ENCODE peak calls at places on chromosome 14, in four cellular contexts. Q is IMR-90, P is H9, X is H1. R is an unnamed sample.

GRCh38 chr14:92505826-92506225 is 7.8 kb upstream of the RIN3 start:
- DNase-seq in Q (no peak), X (no peak), P (no peak), R (no peak)

GRCh38 chr14:68603682-68604360 is 189.0 kb downstream of the ZFP36L1 start:
- DNase-seq in P (no peak), X (no peak), Q (no peak), R (no peak)

GRCh38 chr14:97331058-97331457 is 533.9 kb downstream of the VRK1 start:
- DNase-seq in X (no peak), P (no peak), Q (no peak), R (no peak)

GRCh38 chr14:53999061-53999488 is 42.5 kb upstream of the BMP4 start:
- DNase-seq in P (no peak), Q (peak), X (no peak), R (peak)

GRCh38 chr14:72439707-72440106 is 454.2 kb downstream of the DPF3 start:
- DNase-seq in X (no peak), Q (no peak), P (no peak), R (no peak)

GRCh38 chr14:72947366-72948160 is 21.3 kb downstream of the DCAF4 start:
- DNase-seq in X (no peak), P (no peak), Q (no peak), R (no peak)

GRCh38 chr14:31059152-31059924 is 33.2 kb upstream of the STRN3 start:
- DNase-seq in P (no peak), Q (peak), X (no peak), R (peak)

GRCh38 chr14:90301580-90302181 is 30.1 kb downstream of the NRDE2 start:
- DNase-seq in P (no peak), Q (peak), X (no peak), R (peak)

GRCh38 chr14:57533214-57533613 is 39.6 kb upstream of the CCDC198 start:
- DNase-seq in P (no peak), X (no peak), Q (no peak), R (peak)

GRCh38 chr14:44168566-44168965 is 338.5 kb downstream of the FSCB start:
- DNase-seq in X (no peak), P (no peak), Q (no peak), R (peak)

GRCh38 chr14:53929871-53930685 is 26.5 kb downstream of the BMP4 start:
- DNase-seq in Q (no peak), X (no peak), P (peak), R (no peak)

GRCh38 chr14:106210650-106211049 is 684.3 kb downstream of the TMEM121 start:
- DNase-seq in P (no peak), Q (no peak), X (no peak), R (no peak)

GRCh38 chr14:52061380-52061779 is 7.5 kb downstream of the NID2 start:
- DNase-seq in X (no peak), Q (no peak), P (no peak), R (no peak)

GRCh38 chr14:68851078-68851477 is 58.2 kb upstream of the ZFP36L1 start:
- DNase-seq in P (no peak), X (no peak), Q (no peak), R (no peak)

GRCh38 chr14:23537351-23538048 is 14.1 kb downstream of the ZFHX2 start:
- DNase-seq in Q (peak), P (peak), X (peak), R (no peak)

GRCh38 chr14:64707661-64708060 is 3.4 kb downstream of the PLEKHG3 start:
- DNase-seq in P (no peak), X (no peak), Q (peak), R (peak)

GRCh38 chr14:22386924-22387775 is 201.9 kb downstream of the DAD1 start:
- DNase-seq in Q (peak), P (peak), X (peak), R (peak)

GRCh38 chr14:101128478-101129450 is 225.2 kb upstream of the RTL1 start:
- DNase-seq in Q (no peak), P (peak), X (no peak), R (no peak)

GRCh38 chr14:65239143-65239672 is 136.9 kb upstream of the MAX start:
- DNase-seq in Q (peak), P (no peak), X (no peak), R (peak)

GRCh38 chr14:41609704-41610183 is 3.1 kb downstream of the LRFN5 start:
- DNase-seq in P (peak), X (no peak), Q (peak), R (peak)

GRCh38 chr14:66105819-66106218 is 380.4 kb upstream of the CCDC196 start:
- DNase-seq in Q (no peak), X (no peak), P (no peak), R (peak)

GRCh38 chr14:65676361-65677014 is 264.0 kb downstream of the FUT8 start:
- DNase-seq in X (no peak), P (no peak), Q (peak), R (no peak)

GRCh38 chr14:103422981-103423600 is 37.9 kb downstream of the MARK3 start:
- DNase-seq in Q (peak), X (no peak), P (no peak), R (peak)

GRCh38 chr14:96824283-96824682 is 27.1 kb downstream of the VRK1 start:
- DNase-seq in Q (peak), X (no peak), P (no peak), R (peak)

DNA sequence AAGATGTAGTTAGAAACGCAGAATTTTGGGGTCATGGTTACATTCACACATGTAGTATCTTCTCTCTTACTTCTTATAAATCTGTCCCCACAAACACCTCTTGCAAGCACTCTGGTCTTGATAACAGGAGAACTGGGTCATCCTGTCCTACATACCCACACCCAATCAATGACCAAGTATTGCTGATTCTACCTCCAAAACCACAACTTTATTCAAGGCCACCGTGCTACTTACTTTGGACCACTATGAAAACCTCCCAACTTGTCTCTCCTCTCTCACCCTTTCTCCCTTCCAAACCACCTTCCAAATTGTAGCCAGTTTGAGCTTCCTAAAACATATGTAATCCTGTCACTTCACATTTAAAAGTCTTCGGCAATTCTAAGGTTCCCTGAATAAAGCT is 5.4 kb downstream of the SERPINA11 start:
- DNase-seq in X (no peak), P (no peak), Q (no peak), R (no peak)
- H3K9ac ChIP-seq in X (no peak), P (no peak), Q (no peak), R (no peak)

GRCh38 chr14:35533357-35534129 is 421 bp upstream of the INSM2 start:
- DNase-seq in Q (peak), X (no peak), P (peak), R (peak)

GRCh38 chr14:35532783-35533356 is 1.1 kb upstream of the INSM2 start:
- DNase-seq in P (no peak), Q (no peak), X (no peak), R (no peak)

GRCh38 chr14:35534130-35534883 is at the start of gene INSM2:
- DNase-seq in X (no peak), Q (peak), P (no peak), R (no peak)

GRCh38 chr14:35534884-35535793 is 1.2 kb downstream of the INSM2 start:
- DNase-seq in X (no peak), P (peak), Q (peak), R (peak)

GRCh38 chr14:35531960-35532747 is 1.8 kb upstream of the INSM2 start:
- DNase-seq in P (no peak), Q (no peak), X (no peak), R (no peak)
- H4K91ac ChIP-seq in P (no peak), Q (no peak), X (no peak), R (no peak)

GRCh38 chr14:70655110-70655826 is 13.6 kb downstream of the TTC9 start:
- DNase-seq in Q (no peak), X (no peak), P (peak), R (no peak)
- H3K9ac ChIP-seq in Q (no peak), X (no peak), P (no peak), R (no peak)

GRCh38 chr14:56514663-56515371 is 64.8 kb upstream of the TMEM260 start:
- DNase-seq in X (no peak), P (no peak), Q (peak), R (peak)
- H4K91ac ChIP-seq in X (no peak), P (no peak), Q (no peak), R (no peak)

GRCh38 chr14:104678346-104678745 is 11.1 kb upstream of the INF2 start:
- DNase-seq in X (no peak), Q (peak), P (no peak), R (peak)
- H3K9ac ChIP-seq in X (no peak), Q (peak), P (no peak), R (peak)

GRCh38 chr14:61599959-61600358 is 95.4 kb upstream of the HIF1A start:
- DNase-seq in Q (no peak), P (no peak), X (no peak), R (no peak)

GRCh38 chr14:61602733-61603077 is 92.6 kb upstream of the HIF1A start:
- DNase-seq in Q (no peak), P (no peak), X (no peak), R (no peak)

GRCh38 chr14:61603736-61604135 is 91.6 kb upstream of the HIF1A start:
- DNase-seq in Q (peak), P (no peak), X (no peak), R (no peak)

GRCh38 chr14:61598980-61599379 is 96.3 kb upstream of the HIF1A start:
- DNase-seq in Q (no peak), X (no peak), P (no peak), R (no peak)

GRCh38 chr14:61601923-61602732 is 93.2 kb upstream of the HIF1A start:
- DNase-seq in Q (no peak), P (no peak), X (no peak), R (no peak)
- H4K91ac ChIP-seq in Q (no peak), P (no peak), X (no peak), R (no peak)

GRCh38 chr14:74579447-74580274 is 32.4 kb downstream of the LTBP2 start:
- DNase-seq in P (no peak), Q (peak), X (no peak), R (peak)
- H3K9ac ChIP-seq in P (no peak), Q (no peak), X (no peak), R (no peak)

R was measured in mesenchymal stem cell.